ENCODE peak calls at places on chromosome 15, in five cellular contexts. One of them, this sample, is unnamed.

GRCh38 chr15:82709421-82710207 is at the start of gene AP3B2:
- DNase-seq in NCI-H2029: peak
- DNase-seq in HTR-8/SVneo: peak
- DNase-seq in stromal cell of bone marrow: peak
- DNase-seq in GM03348: peak
- DNase-seq in this sample: peak

GRCh38 chr15:101306341-101307047 is 11.4 kb upstream of the SNRPA1 start:
- DNase-seq in NCI-H2029: no peak
- DNase-seq in HTR-8/SVneo: no peak
- DNase-seq in stromal cell of bone marrow: no peak
- DNase-seq in GM03348: no peak
- DNase-seq in this sample: no peak

GRCh38 chr15:52100807-52101206 is 11.8 kb downstream of the BCL2L10 start:
- DNase-seq in NCI-H2029: no peak
- DNase-seq in HTR-8/SVneo: no peak
- DNase-seq in stromal cell of bone marrow: peak
- DNase-seq in GM03348: peak
- DNase-seq in this sample: peak

GRCh38 chr15:58293622-58294550 is 137.9 kb upstream of the LIPC start:
- DNase-seq in NCI-H2029: peak
- DNase-seq in HTR-8/SVneo: no peak
- DNase-seq in stromal cell of bone marrow: no peak
- DNase-seq in GM03348: no peak
- DNase-seq in this sample: no peak

GRCh38 chr15:49155834-49156627 is 632 bp upstream of the COPS2 start:
- DNase-seq in NCI-H2029: no peak
- DNase-seq in HTR-8/SVneo: no peak
- DNase-seq in stromal cell of bone marrow: no peak
- DNase-seq in GM03348: peak
- DNase-seq in this sample: no peak

GRCh38 chr15:68413363-68414255 is 18.4 kb downstream of the ITGA11 start:
- DNase-seq in NCI-H2029: no peak
- DNase-seq in HTR-8/SVneo: no peak
- DNase-seq in stromal cell of bone marrow: no peak
- DNase-seq in GM03348: no peak
- DNase-seq in this sample: no peak

GRCh38 chr15:90955911-90956310 is 1.2 kb downstream of the RCCD1 start:
- DNase-seq in NCI-H2029: peak
- DNase-seq in HTR-8/SVneo: no peak
- DNase-seq in stromal cell of bone marrow: no peak
- DNase-seq in GM03348: no peak
- DNase-seq in this sample: no peak

GRCh38 chr15:40543631-40544294 is 21.1 kb downstream of the CCDC32 start:
- DNase-seq in NCI-H2029: no peak
- DNase-seq in HTR-8/SVneo: no peak
- DNase-seq in stromal cell of bone marrow: no peak
- DNase-seq in GM03348: no peak
- DNase-seq in this sample: no peak

GRCh38 chr15:33852094-33852493 is 116.2 kb upstream of the CHRM5 start:
- DNase-seq in NCI-H2029: no peak
- DNase-seq in HTR-8/SVneo: no peak
- DNase-seq in stromal cell of bone marrow: no peak
- DNase-seq in GM03348: peak
- DNase-seq in this sample: no peak

GRCh38 chr15:29490747-29491471 is 221.3 kb upstream of the NSMCE3 start:
- DNase-seq in NCI-H2029: no peak
- DNase-seq in HTR-8/SVneo: no peak
- DNase-seq in stromal cell of bone marrow: no peak
- DNase-seq in GM03348: no peak
- DNase-seq in this sample: no peak

GRCh38 chr15:91844928-91845327 is 8.6 kb upstream of the SLCO3A1 start:
- DNase-seq in NCI-H2029: no peak
- DNase-seq in HTR-8/SVneo: no peak
- DNase-seq in stromal cell of bone marrow: no peak
- DNase-seq in GM03348: no peak
- DNase-seq in this sample: no peak

GRCh38 chr15:80461370-80462060 is 57.3 kb downstream of the ARNT2 start:
- DNase-seq in NCI-H2029: no peak
- DNase-seq in HTR-8/SVneo: no peak
- DNase-seq in stromal cell of bone marrow: no peak
- DNase-seq in GM03348: no peak
- DNase-seq in this sample: no peak

GRCh38 chr15:74227968-74228722 is 8.0 kb upstream of the CCDC33 start:
- DNase-seq in NCI-H2029: no peak
- DNase-seq in HTR-8/SVneo: no peak
- DNase-seq in stromal cell of bone marrow: no peak
- DNase-seq in GM03348: no peak
- DNase-seq in this sample: no peak

GRCh38 chr15:89136818-89137772 is 48.8 kb downstream of the ABHD2 start:
- DNase-seq in NCI-H2029: no peak
- DNase-seq in HTR-8/SVneo: no peak
- DNase-seq in stromal cell of bone marrow: no peak
- DNase-seq in GM03348: peak
- DNase-seq in this sample: no peak

GRCh38 chr15:68734352-68734751 is 86.3 kb downstream of the ANP32A start:
- DNase-seq in NCI-H2029: no peak
- DNase-seq in HTR-8/SVneo: no peak
- DNase-seq in stromal cell of bone marrow: no peak
- DNase-seq in GM03348: no peak
- DNase-seq in this sample: no peak

GRCh38 chr15:77851696-77852095 is 219.0 kb upstream of the LINGO1 start:
- DNase-seq in NCI-H2029: no peak
- DNase-seq in HTR-8/SVneo: no peak
- DNase-seq in stromal cell of bone marrow: no peak
- DNase-seq in GM03348: no peak
- DNase-seq in this sample: no peak

This sample was measured in AG09309.